ENCODE peak calls at places on chromosomes 6 and 20, in four cellular contexts. B is astrocyte of the cerebellum, P is lung microvascular endothelial cell, F is hypothalamus. Z is an unnamed sample.

GRCh38 chr6:100172322-100172713 is 178.3 kb upstream of the MCHR2 start:
- DNase-seq in B (no peak), P (no peak), F (no peak), Z (no peak)

GRCh38 chr20:1934578-1935573 is 39.7 kb downstream of the SIRPA start:
- DNase-seq in B (no peak), P (no peak), F (no peak), Z (no peak)

GRCh38 chr6:113718588-113718987 is 138.6 kb upstream of the MARCKS start:
- DNase-seq in B (no peak), P (no peak), F (no peak), Z (no peak)

GRCh38 chr20:48286571-48287551 is 501.6 kb upstream of the SULF2 start:
- DNase-seq in B (no peak), P (peak), F (no peak), Z (no peak)

GRCh38 chr6:144805049-144805448 is 519.9 kb downstream of the UTRN start:
- DNase-seq in B (no peak), P (no peak), F (no peak), Z (no peak)

GRCh38 chr6:159077123-159077522 is 32.3 kb upstream of the TAGAP start:
- DNase-seq in B (no peak), P (no peak), F (no peak), Z (no peak)

GRCh38 chr6:35365599-35366596 is 23.5 kb downstream of the PPARD start:
- DNase-seq in B (no peak), P (no peak), F (no peak), Z (no peak)

GRCh38 chr6:160088069-160088773 is 33.4 kb upstream of the SLC22A1 start:
- DNase-seq in B (peak), P (peak), F (peak), Z (no peak)

GRCh38 chr6:155274106-155274505 is 10.3 kb downstream of the CLDN20 start:
- DNase-seq in B (peak), P (no peak), F (no peak), Z (no peak)

GRCh38 chr6:1015819-1016218 is 296.1 kb upstream of the FOXQ1 start:
- DNase-seq in B (no peak), P (no peak), F (no peak), Z (no peak)

GRCh38 chr20:56872620-56873458 is 243.7 kb downstream of the TFAP2C start:
- DNase-seq in B (no peak), P (no peak), F (no peak), Z (no peak)

GRCh38 chr20:50366270-50367103 is 143.7 kb upstream of the PTPN1 start:
- DNase-seq in B (peak), P (peak), F (no peak), Z (no peak)

Z was measured in effector memory CD4-positive, alpha-beta T cell.